ENCODE peak calls at places on chromosomes 3 and 15, in six cellular contexts. L, W, D, H, X and J are unnamed samples.

GRCh38 chr15:60729850-60730458 is 251.0 kb upstream of the ICE2 start:
- DNase-seq in L (no peak), D (no peak), W (no peak), X (no peak), H (no peak), J (no peak)

GRCh38 chr3:41302295-41302694 is 103.0 kb downstream of the CTNNB1 start:
- DNase-seq in X (no peak), L (no peak), H (no peak), D (no peak), W (no peak), J (no peak)

GRCh38 chr15:61613138-61613537 is 384.0 kb upstream of the RORA start:
- DNase-seq in L (no peak), H (no peak), D (no peak), W (no peak), X (no peak), J (no peak)

GRCh38 chr15:22941179-22941578 is 39.0 kb downstream of the CYFIP1 start:
- DNase-seq in L (no peak), X (no peak), W (no peak), H (no peak), D (no peak), J (no peak)

GRCh38 chr15:88255109-88255495 is 1.4 kb downstream of the NTRK3 start:
- DNase-seq in H (peak), W (no peak), L (peak), D (no peak), X (no peak), J (no peak)

GRCh38 chr3:159732172-159733111 is 256.2 kb upstream of the IL12A start:
- DNase-seq in X (peak), L (peak), H (peak), D (peak), W (peak), J (peak)

GRCh38 chr15:99474041-99474906 is 91.5 kb upstream of the MEF2A start:
- DNase-seq in W (no peak), D (no peak), H (no peak), X (no peak), L (no peak), J (no peak)

GRCh38 chr3:11610044-11610671 is 33.6 kb downstream of the VGLL4 start:
- DNase-seq in X (no peak), L (no peak), H (no peak), W (no peak), D (no peak), J (peak)

GRCh38 chr3:137191133-137191923 is 233.5 kb downstream of the IL20RB start:
- DNase-seq in L (no peak), D (no peak), W (no peak), H (no peak), X (no peak), J (no peak)

GRCh38 chr3:74546426-74546825 is 68.0 kb downstream of the CNTN3 start:
- DNase-seq in D (no peak), H (no peak), W (no peak), L (no peak), X (no peak), J (peak)

GRCh38 chr3:44387404-44387803 is 48.8 kb downstream of the TCAIM start:
- DNase-seq in W (no peak), L (no peak), X (no peak), H (no peak), D (no peak), J (no peak)

GRCh38 chr15:40506964-40507571 is 36.3 kb downstream of the CHST14 start:
- DNase-seq in D (peak), L (peak), X (peak), W (peak), H (peak), J (peak)

GRCh38 chr3:121914081-121914998 is 20.1 kb downstream of the SLC15A2 start:
- DNase-seq in X (no peak), D (no peak), H (peak), W (no peak), L (no peak), J (no peak)
- H2BK15ac ChIP-seq in X (no peak), D (no peak), H (no peak), W (no peak), L (no peak), J (no peak)

GRCh38 chr15:57307527-57308193 is 68.6 kb upstream of the CGNL1 start:
- DNase-seq in X (no peak), H (peak), W (no peak), D (no peak), L (no peak), J (no peak)

GRCh38 chr15:57302640-57303257 is 73.6 kb upstream of the CGNL1 start:
- DNase-seq in D (no peak), W (peak), X (no peak), H (no peak), L (no peak), J (no peak)

GRCh38 chr15:57306944-57307411 is 69.3 kb upstream of the CGNL1 start:
- DNase-seq in H (peak), L (no peak), X (no peak), D (no peak), W (no peak), J (no peak)

GRCh38 chr15:57305009-57305408 is 71.3 kb upstream of the CGNL1 start:
- DNase-seq in X (no peak), L (no peak), W (peak), H (peak), D (no peak), J (no peak)

DNA sequence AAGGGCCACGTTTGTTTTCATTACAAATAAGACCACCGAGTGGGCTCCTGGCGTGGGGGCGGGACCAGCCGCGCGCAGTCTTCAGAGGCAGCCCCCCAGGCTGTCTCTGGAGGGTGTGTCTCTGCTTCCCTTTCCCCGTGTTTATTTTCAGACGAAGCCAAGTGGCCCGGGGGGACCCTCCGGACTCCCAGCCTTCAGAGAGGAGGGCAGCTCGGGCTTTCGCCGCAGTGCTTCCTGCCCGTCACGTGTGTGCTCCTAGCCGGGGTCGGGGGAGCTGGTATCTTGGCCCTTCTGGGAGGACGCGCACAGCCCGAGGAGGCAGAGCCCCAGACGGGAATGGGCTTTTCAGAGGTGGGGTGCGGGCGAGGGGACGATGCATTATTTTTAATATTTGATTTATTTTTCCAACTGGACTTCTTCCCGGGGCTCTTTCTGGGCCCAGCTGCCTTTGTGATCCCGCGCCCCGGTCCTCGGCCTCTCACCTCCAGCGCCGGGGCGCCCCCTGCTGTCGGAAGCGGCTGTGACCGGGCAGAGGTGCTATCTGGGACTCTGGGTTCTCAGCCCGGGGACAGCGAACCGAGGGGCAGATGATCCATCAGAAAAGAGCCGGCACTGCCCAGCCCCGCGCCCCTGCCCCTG is 69.9 kb upstream of the CGNL1 start:
- DNase-seq in D (peak), H (peak), X (peak), L (peak), W (peak), J (peak)
- H4K8ac ChIP-seq in D (no peak), H (no peak), X (peak), L (peak), W (peak), J (peak)

GRCh38 chr15:50627351-50628055 is 59.1 kb downstream of the TRPM7 start:
- DNase-seq in W (no peak), H (no peak), L (no peak), X (peak), D (no peak), J (peak)
- H2BK15ac ChIP-seq in W (no peak), H (no peak), L (no peak), X (no peak), D (no peak), J (no peak)

DNA sequence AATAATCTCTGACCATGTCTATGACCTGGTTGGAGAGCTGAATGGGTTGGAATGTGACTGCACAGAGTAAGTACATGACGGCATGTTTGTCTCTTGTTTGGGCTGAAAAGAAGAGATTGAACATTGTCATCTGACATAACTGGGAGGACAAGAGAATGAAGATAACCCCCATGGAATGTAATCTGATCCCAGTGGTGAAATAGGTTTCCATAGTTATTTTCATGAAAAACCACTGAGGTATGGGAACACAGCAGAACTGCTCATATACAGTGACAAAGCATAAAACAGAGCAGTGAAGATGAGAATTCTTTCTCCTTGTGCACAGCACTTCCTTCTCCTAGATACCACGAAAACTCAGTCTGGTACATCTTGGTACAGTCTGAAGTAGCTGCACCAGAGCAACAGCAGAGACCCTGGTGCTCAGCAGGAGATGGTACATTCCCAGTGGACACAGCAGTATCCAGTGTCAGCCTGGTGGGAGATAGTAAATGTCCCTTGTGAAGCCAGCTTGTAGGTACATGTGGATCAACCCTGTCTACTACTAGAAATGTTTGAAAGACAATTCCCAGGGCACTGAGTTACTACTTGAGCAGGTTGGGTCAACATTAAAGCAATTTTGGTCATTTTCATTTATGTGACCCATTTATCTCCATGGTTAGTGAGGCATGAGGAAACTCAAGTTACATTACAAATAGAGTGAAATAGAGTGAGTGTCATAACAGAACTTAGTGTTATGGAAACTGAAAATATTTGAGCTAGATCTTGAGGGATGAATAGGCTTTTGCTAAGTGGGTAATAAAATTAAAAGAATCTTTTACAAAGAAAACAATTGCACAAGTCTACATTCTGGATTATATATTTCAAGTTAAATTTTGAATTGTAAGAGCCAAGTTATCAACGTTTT is 178.3 kb downstream of the SUCNR1 start:
- DNase-seq in W (no peak), X (peak), L (no peak), H (no peak), D (no peak), J (peak)
- H4K8ac ChIP-seq in W (no peak), X (no peak), L (no peak), H (no peak), D (no peak), J (peak)

GRCh38 chr3:61892881-61893280 is 331.5 kb downstream of the PTPRG start:
- DNase-seq in D (no peak), W (no peak), H (no peak), X (no peak), L (peak), J (no peak)
- H2BK15ac ChIP-seq in D (no peak), W (no peak), H (no peak), X (no peak), L (no peak), J (no peak)

GRCh38 chr3:9881440-9881839 is 1.4 kb upstream of the CIDEC start:
- DNase-seq in D (no peak), X (no peak), L (no peak), H (no peak), W (no peak), J (no peak)

GRCh38 chr3:9887478-9887877 is 2.9 kb upstream of the JAGN1 start:
- DNase-seq in L (no peak), D (no peak), H (no peak), W (no peak), X (no peak), J (no peak)

GRCh38 chr3:9883676-9884554 is 3.9 kb upstream of the CIDEC start:
- DNase-seq in W (no peak), D (no peak), X (peak), L (peak), H (no peak), J (peak)

GRCh38 chr3:9886328-9886727 is 4.1 kb upstream of the JAGN1 start:
- DNase-seq in L (no peak), X (no peak), D (no peak), W (no peak), H (no peak), J (no peak)

GRCh38 chr3:9884555-9885165 is 4.6 kb upstream of the CIDEC start:
- DNase-seq in W (no peak), H (no peak), L (peak), X (peak), D (no peak), J (peak)
- H4K8ac ChIP-seq in W (no peak), H (no peak), L (no peak), X (no peak), D (no peak), J (peak)

DNA sequence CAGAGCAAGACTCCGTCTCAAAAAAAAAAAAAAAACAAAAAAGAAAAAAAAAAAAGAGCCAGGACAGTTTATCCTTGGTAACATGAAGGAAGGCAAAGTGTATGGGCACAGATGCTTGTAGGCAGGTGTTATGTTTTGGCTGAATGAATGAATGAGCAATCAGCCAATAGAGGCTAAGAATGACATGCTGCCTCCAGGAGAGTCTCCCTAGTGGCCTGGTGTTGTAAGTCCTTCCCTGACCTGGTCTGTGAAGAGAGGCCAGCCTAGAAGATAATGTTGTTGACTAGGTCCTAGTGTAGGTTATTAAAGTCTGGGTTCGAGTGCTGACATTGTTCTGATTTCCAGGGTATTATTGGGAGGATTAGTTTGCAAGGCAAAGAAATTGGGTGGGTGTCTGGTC is 24.9 kb downstream of the GYG1 start:
- DNase-seq in D (no peak), L (no peak), H (no peak), W (no peak), X (no peak), J (no peak)
- H2BK15ac ChIP-seq in D (no peak), L (no peak), H (no peak), W (peak), X (no peak), J (peak)

GRCh38 chr3:18645603-18646002 is 220.5 kb upstream of the SATB1 start:
- DNase-seq in D (no peak), H (no peak), W (no peak), L (no peak), X (no peak), J (no peak)

GRCh38 chr3:18643290-18643689 is 218.2 kb upstream of the SATB1 start:
- DNase-seq in W (no peak), X (no peak), H (no peak), D (no peak), L (no peak), J (no peak)

DNA sequence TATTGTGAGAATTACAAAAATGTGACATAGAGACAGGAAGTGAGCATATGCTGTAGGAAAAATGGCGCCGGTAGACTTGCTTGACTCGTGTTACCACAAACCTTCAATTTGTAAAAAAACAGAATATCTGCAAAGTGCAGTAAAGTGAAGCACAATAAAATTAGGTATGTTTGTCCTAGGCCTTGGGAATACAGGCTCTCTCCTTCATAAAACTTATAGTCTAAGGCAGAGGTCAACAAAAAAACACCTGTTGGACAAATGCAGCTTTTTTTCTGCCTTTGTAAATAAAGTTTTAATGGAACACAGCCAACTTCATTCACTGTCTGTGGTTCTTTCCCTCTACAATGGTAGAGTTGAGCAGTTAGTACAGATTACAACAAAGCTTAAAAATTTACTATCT is 216.8 kb upstream of the SATB1 start:
- DNase-seq in W (no peak), H (no peak), L (no peak), X (no peak), D (no peak), J (no peak)
- H4K8ac ChIP-seq in W (no peak), H (no peak), L (no peak), X (no peak), D (no peak), J (no peak)

GRCh38 chr3:154098396-154098795 is 22.8 kb upstream of the ARHGEF26 start:
- DNase-seq in X (no peak), L (no peak), H (no peak), W (no peak), D (no peak), J (no peak)

GRCh38 chr3:154100556-154100955 is 20.6 kb upstream of the ARHGEF26 start:
- DNase-seq in W (no peak), H (no peak), X (no peak), L (no peak), D (no peak), J (no peak)

GRCh38 chr3:154101250-154101649 is 19.9 kb upstream of the ARHGEF26 start:
- DNase-seq in D (no peak), H (no peak), L (no peak), X (no peak), W (no peak), J (no peak)

GRCh38 chr3:154090116-154090420 is 31.1 kb upstream of the ARHGEF26 start:
- DNase-seq in L (peak), X (no peak), D (no peak), W (no peak), H (no peak), J (no peak)

GRCh38 chr3:154095832-154096421 is 25.3 kb upstream of the ARHGEF26 start:
- DNase-seq in L (no peak), X (peak), H (no peak), D (no peak), W (no peak), J (peak)
- H2BK15ac ChIP-seq in L (no peak), X (no peak), H (no peak), D (no peak), W (no peak), J (no peak)